ENCODE peak calls at places on chromosome 2, in six cellular contexts. B is HCT116, Q is PC-3, I is MM.1S, M is K562, J is Karpas-422. G is an unnamed sample.

GRCh38 chr2:159074605-159075004 is 106.2 kb downstream of the TANC1 start:
- DNase-seq in B (no peak), Q (no peak), I (no peak), M (no peak), J (no peak), G (no peak)

GRCh38 chr2:85747441-85747840 is 6.3 kb upstream of the ATOH8 start:
- DNase-seq in B (no peak), Q (no peak), I (no peak), M (no peak), J (no peak), G (no peak)

GRCh38 chr2:217878865-217879595 is 123.8 kb downstream of the TNS1 start:
- DNase-seq in B (no peak), Q (no peak), I (no peak), M (peak; percentile 14), J (no peak), G (no peak)

GRCh38 chr2:172229125-172229524 is 126.4 kb upstream of the DLX2 start:
- DNase-seq in B (no peak), Q (no peak), I (no peak), M (no peak), J (no peak), G (no peak)

GRCh38 chr2:146821836-146822316 is 1023.0 kb upstream of the ACVR2A start:
- DNase-seq in B (no peak), Q (peak; percentile 65), I (no peak), M (no peak), J (no peak), G (no peak)

GRCh38 chr2:197809064-197809463 is 4.7 kb downstream of the PLCL1 start:
- DNase-seq in B (no peak), Q (no peak), I (no peak), M (no peak), J (no peak), G (no peak)

GRCh38 chr2:120277505-120278205 is 25.0 kb downstream of the RALB start:
- DNase-seq in B (no peak), Q (no peak), I (no peak), M (no peak), J (no peak), G (no peak)

GRCh38 chr2:163812926-163813520 is 77.2 kb upstream of the FIGN start:
- DNase-seq in B (no peak), Q (no peak), I (no peak), M (no peak), J (no peak), G (no peak)

GRCh38 chr2:10178751-10179150 is 56.2 kb downstream of the RRM2 start:
- DNase-seq in B (no peak), Q (no peak), I (no peak), M (no peak), J (no peak), G (no peak)

GRCh38 chr2:144715992-144716391 is 196.1 kb upstream of the ZEB2 start:
- DNase-seq in B (no peak), Q (no peak), I (no peak), M (peak; percentile 32), J (no peak), G (no peak)

GRCh38 chr2:173752152-173752551 is 213.0 kb downstream of the SP3 start:
- DNase-seq in B (peak; percentile 13), Q (peak; percentile 51), I (peak; percentile 10), M (no peak), J (peak; percentile 77), G (no peak)

GRCh38 chr2:156476516-156477206 is 40.5 kb downstream of the GPD2 start:
- DNase-seq in B (no peak), Q (peak; percentile 76), I (peak; percentile 63), M (no peak), J (no peak), G (no peak)

GRCh38 chr2:156473445-156473844 is 37.3 kb downstream of the GPD2 start:
- DNase-seq in B (no peak), Q (no peak), I (no peak), M (peak; percentile 40), J (no peak), G (no peak)

GRCh38 chr2:156472686-156473085 is 36.5 kb downstream of the GPD2 start:
- DNase-seq in B (no peak), Q (no peak), I (no peak), M (no peak), J (no peak), G (no peak)

GRCh38 chr2:156476021-156476420 is 39.8 kb downstream of the GPD2 start:
- DNase-seq in B (no peak), Q (no peak), I (no peak), M (no peak), J (no peak), G (no peak)

GRCh38 chr2:156474316-156474715 is 38.1 kb downstream of the GPD2 start:
- DNase-seq in B (no peak), Q (no peak), I (no peak), M (no peak), J (no peak), G (no peak)
- H3K4me3 ChIP-seq in B (no peak overlapping the region), Q (no peak overlapping the region), I (no peak overlapping the region), M (no peak overlapping the region), J (no peak overlapping the region), G (no peak overlapping the region)

GRCh38 chr2:152051373-152051893 is 47.4 kb downstream of the CACNB4 start:
- DNase-seq in B (no peak), Q (no peak), I (no peak), M (no peak), J (no peak), G (no peak)

GRCh38 chr2:152046940-152047339 is 51.9 kb downstream of the CACNB4 start:
- DNase-seq in B (no peak), Q (no peak), I (no peak), M (no peak), J (no peak), G (no peak)

GRCh38 chr2:152050345-152050744 is 48.5 kb downstream of the CACNB4 start:
- DNase-seq in B (no peak), Q (no peak), I (no peak), M (no peak), J (no peak), G (no peak)

GRCh38 chr2:152050915-152051314 is 47.9 kb downstream of the CACNB4 start:
- DNase-seq in B (no peak), Q (no peak), I (no peak), M (no peak), J (no peak), G (no peak)

GRCh38 chr2:152047826-152048476 is 50.9 kb downstream of the CACNB4 start:
- DNase-seq in B (no peak), Q (peak; percentile 21), I (no peak), M (peak; percentile 27), J (peak; percentile 70), G (no peak)
- H3K9me3 ChIP-seq in B (no peaks in the 10 kb centered on the region), Q (no peaks in the 10 kb centered on the region), I (no peaks in the 10 kb centered on the region), M (no peaks in the 10 kb centered on the region), J (no peaks in the 10 kb centered on the region), G (no peaks in the 10 kb centered on the region)

GRCh38 chr2:6342273-6342920 is 523.3 kb downstream of the CMPK2 start:
- DNase-seq in B (no peak), Q (no peak), I (no peak), M (no peak), J (peak; percentile 96), G (no peak)
- H2AFZ ChIP-seq in B (no peak overlapping the region), Q (no peak overlapping the region), I (no peak overlapping the region), M (no peak overlapping the region), J (no peak overlapping the region), G (no peak overlapping the region)

GRCh38 chr2:70551156-70551555 is 2.5 kb downstream of the TGFA start:
- DNase-seq in B (no peak), Q (no peak), I (no peak), M (no peak), J (no peak), G (no peak)
- H3K4me3 ChIP-seq in B (no peak overlapping the region), Q (peak overlapping the region; percentile 96), I (no peak overlapping the region), M (no peak overlapping the region), J (no peak overlapping the region), G (no peak overlapping the region)

DNA sequence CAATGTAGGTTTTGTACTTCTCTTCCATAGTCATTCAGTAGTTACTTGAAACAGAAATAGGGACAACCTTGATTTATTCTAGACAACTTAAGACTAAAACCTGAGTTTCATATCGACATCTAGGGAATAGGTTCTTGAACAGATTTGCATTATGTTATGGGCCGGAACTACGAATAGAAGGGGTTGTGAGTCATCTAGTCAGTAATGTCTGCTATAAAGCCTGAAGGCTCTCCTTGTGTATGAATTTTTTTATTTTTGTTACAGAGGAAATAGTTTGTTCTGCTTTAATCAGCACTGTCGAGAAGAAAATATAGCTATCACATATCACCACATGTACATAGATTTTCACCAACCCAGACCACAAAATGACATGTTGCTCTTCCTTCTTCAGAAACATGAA is 17.3 kb upstream of the TRIM43 start:
- DNase-seq in B (no peak), Q (no peak), I (no peak), M (no peak), J (peak; percentile 44), G (no peak)
- H3K9me3 ChIP-seq in B (no peaks in the 10 kb centered on the region), Q (no peaks in the 10 kb centered on the region), I (no peaks in the 10 kb centered on the region), M (no peaks in the 10 kb centered on the region), J (no peaks in the 10 kb centered on the region), G (no peaks in the 10 kb centered on the region)

DNA sequence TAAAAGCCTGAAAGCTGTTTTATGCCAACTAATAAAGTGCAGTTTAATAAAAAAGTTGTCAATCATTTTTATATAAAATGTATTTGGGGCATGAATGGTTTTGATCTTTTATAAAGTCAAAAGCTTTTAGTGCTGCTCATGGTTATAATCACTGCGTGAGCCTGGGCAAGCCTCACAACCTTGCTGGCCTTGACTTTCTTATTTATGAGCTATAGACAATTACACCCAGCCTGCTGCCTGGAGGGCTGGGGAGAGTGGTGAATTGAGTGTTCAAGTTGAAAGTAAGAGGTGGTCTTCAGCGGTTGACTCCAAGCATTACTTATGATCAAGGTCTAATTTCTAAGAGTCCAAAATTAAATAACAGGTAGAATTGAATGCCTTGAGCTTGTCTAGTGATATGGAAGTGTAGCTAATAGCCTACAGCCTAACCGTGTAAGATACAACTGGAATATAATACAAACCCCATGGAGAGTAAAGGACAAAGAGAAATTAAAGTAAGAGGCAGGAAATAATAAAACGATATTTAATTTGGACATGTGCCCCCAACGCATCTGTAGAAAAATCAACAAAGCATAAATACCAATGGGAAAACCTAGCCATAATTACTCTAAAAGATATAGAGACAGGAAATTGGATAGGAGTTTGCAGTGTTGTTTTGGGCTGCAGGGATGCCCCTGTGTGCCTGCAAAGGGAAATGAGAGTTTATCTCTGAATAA is 106.0 kb upstream of the CYP1B1 start:
- DNase-seq in B (no peak), Q (no peak), I (no peak), M (no peak), J (no peak), G (no peak)
- H2AFZ ChIP-seq in B (no peak overlapping the region), Q (no peak overlapping the region), I (no peak overlapping the region), M (no peak overlapping the region), J (no peak overlapping the region), G (no peak overlapping the region)

GRCh38 chr2:220096406-220096805 is 469.0 kb downstream of the SLC4A3 start:
- DNase-seq in B (no peak), Q (peak; percentile 18), I (no peak), M (no peak), J (no peak), G (no peak)
- H3K4me3 ChIP-seq in B (no peak overlapping the region), Q (no peak overlapping the region), I (no peak overlapping the region), M (no peak overlapping the region), J (no peak overlapping the region), G (no peak overlapping the region)

G was measured in DND-41.